ENCODE peak calls at places on chromosomes 6 and 20, in five cellular contexts. S is tibial artery, W is neural crest cell, R is left colon, P is ovary. G is an unnamed sample.

GRCh38 chr6:1611572-1612385 is 2.1 kb downstream of the FOXC1 start:
- DNase-seq in S (no peak), W (no peak), R (no peak), P (no peak), G (no peak)

GRCh38 chr6:156946370-156946936 is 169.3 kb downstream of the ARID1B start:
- DNase-seq in S (no peak), W (no peak), R (no peak), P (no peak), G (no peak)

GRCh38 chr20:17587148-17587547 is 17.3 kb downstream of the DSTN start:
- DNase-seq in S (no peak), W (no peak), R (no peak), P (no peak), G (no peak)

GRCh38 chr6:1838604-1839003 is 228.9 kb downstream of the FOXC1 start:
- DNase-seq in S (no peak), W (no peak), R (no peak), P (no peak), G (no peak)

GRCh38 chr6:166629628-166630027 is 2.6 kb upstream of the RPS6KA2 start:
- DNase-seq in S (no peak), W (no peak), R (no peak), P (no peak), G (no peak)

GRCh38 chr6:109263873-109264700 is 118.2 kb downstream of the CD164 start:
- DNase-seq in S (no peak), W (no peak), R (no peak), P (no peak), G (no peak)

GRCh38 chr6:128124713-128125112 is 223.9 kb upstream of the THEMIS start:
- DNase-seq in S (no peak), W (no peak), R (no peak), P (no peak), G (no peak)

GRCh38 chr20:13659288-13659687 is 20.6 kb upstream of the TASP1 start:
- DNase-seq in S (no peak), W (no peak), R (no peak), P (no peak), G (no peak)

GRCh38 chr6:99467509-99468106 is 42.5 kb upstream of the PNISR start:
- DNase-seq in S (no peak), W (no peak), R (no peak), P (no peak), G (no peak)

GRCh38 chr6:161598896-161599295 is 325.0 kb upstream of the AGPAT4 start:
- DNase-seq in S (no peak), W (no peak), R (no peak), P (no peak), G (no peak)

GRCh38 chr20:50459124-50459918 is 50.9 kb upstream of the PTPN1 start:
- DNase-seq in S (no peak), W (no peak), R (no peak), P (no peak), G (no peak)

GRCh38 chr6:98747960-98748359 is 86.4 kb upstream of the POU3F2 start:
- DNase-seq in S (no peak), W (no peak), R (no peak), P (no peak), G (no peak)

GRCh38 chr6:40160826-40161225 is 226.6 kb upstream of the MOCS1 start:
- DNase-seq in S (no peak), W (no peak), R (no peak), P (no peak), G (no peak)

GRCh38 chr6:110398778-110399177 is 16.6 kb downstream of the DDO start:
- DNase-seq in S (no peak), W (no peak), R (no peak), P (no peak), G (no peak)

GRCh38 chr6:41976794-41977484 is 35.3 kb upstream of the CCND3 start:
- DNase-seq in S (no peak), W (no peak), R (no peak), P (no peak), G (no peak)

GRCh38 chr6:159983641-159984080 is 14.8 kb downstream of the IGF2R start:
- DNase-seq in S (no peak), W (no peak), R (no peak), P (no peak), G (no peak)

GRCh38 chr6:29967379-29968010 is 25.2 kb downstream of the HLA-A start:
- DNase-seq in S (no peak), W (no peak), R (peak; percentile 60), P (no peak), G (no peak)

GRCh38 chr6:123997223-123997622 is 193.6 kb downstream of the NKAIN2 start:
- DNase-seq in S (no peak), W (no peak), R (peak; percentile 9), P (no peak), G (no peak)

GRCh38 chr20:62642666-62643520 is 590 bp downstream of the SLCO4A1 start:
- DNase-seq in S (no peak), W (no peak), R (peak; percentile 73), P (peak; percentile 50), G (no peak)

GRCh38 chr6:24947636-24948035 is 11.9 kb upstream of the RIPOR2 start:
- DNase-seq in S (no peak), W (no peak), R (no peak), P (no peak), G (no peak)

GRCh38 chr6:111662794-111663231 is 57.1 kb upstream of the TRAF3IP2 start:
- DNase-seq in S (no peak), W (no peak), R (no peak), P (no peak), G (peak; percentile 55)

GRCh38 chr6:135938588-135939215 is 87.2 kb downstream of the PDE7B start:
- DNase-seq in S (peak; percentile 28), W (no peak), R (no peak), P (peak; percentile 53), G (peak; percentile 36)

GRCh38 chr6:39050453-39051112 is 2.0 kb downstream of the GLP1R start:
- DNase-seq in S (no peak), W (no peak), R (no peak), P (no peak), G (no peak)

GRCh38 chr6:167945937-167946485 is 51.5 kb upstream of the KIF25 start:
- DNase-seq in S (no peak), W (no peak), R (no peak), P (no peak), G (no peak)

GRCh38 chr20:59645761-59646171 is 41.4 kb downstream of the PHACTR3 start:
- DNase-seq in S (no peak), W (no peak), R (no peak), P (no peak), G (no peak)

GRCh38 chr6:111823831-111824607 is 49.2 kb downstream of the FYN start:
- DNase-seq in S (no peak), W (no peak), R (no peak), P (no peak), G (no peak)

GRCh38 chr6:166435574-166435973 is 52.8 kb upstream of the MPC1 start:
- DNase-seq in S (peak; percentile 69), W (no peak), R (peak; percentile 26), P (no peak), G (no peak)

G was measured in uterus.